ENCODE peak calls at places on chromosomes 5 and 9, in six cellular contexts. U, S, J, A, G and C are unnamed samples.

GRCh38 chr9:82987370-82987769 is 75.6 kb downstream of the RASEF start:
- DNase-seq in U (no peak), G (no peak), J (no peak), A (no peak), S (no peak), C (no peak)

GRCh38 chr5:115435776-115436712 is 108.5 kb downstream of the FEM1C start:
- DNase-seq in U (no peak), S (no peak), G (no peak), A (no peak), J (no peak), C (no peak)

GRCh38 chr5:97618721-97619120 is 435.7 kb upstream of the RIOK2 start:
- DNase-seq in U (no peak), G (no peak), A (no peak), J (no peak), S (no peak), C (peak)

GRCh38 chr9:88173378-88173999 is 35.2 kb upstream of the SPATA31C2 start:
- DNase-seq in U (peak), A (peak), S (peak), J (peak), G (no peak), C (peak)

GRCh38 chr5:56075361-56075760 is 80.6 kb upstream of the IL6ST start:
- DNase-seq in S (no peak), J (no peak), A (no peak), U (no peak), G (no peak), C (no peak)

GRCh38 chr5:15209053-15209762 is 290.8 kb upstream of the FBXL7 start:
- DNase-seq in A (no peak), U (no peak), G (no peak), S (no peak), J (no peak), C (no peak)

GRCh38 chr9:316382-316965 is 101.8 kb downstream of the DOCK8 start:
- DNase-seq in A (no peak), J (no peak), G (no peak), U (no peak), S (no peak), C (no peak)

GRCh38 chr5:113044776-113045175 is 68.2 kb downstream of the DCP2 start:
- DNase-seq in G (no peak), A (no peak), U (no peak), S (peak), J (no peak), C (no peak)

GRCh38 chr9:14189146-14189545 is 124.8 kb downstream of the NFIB start:
- DNase-seq in A (no peak), U (no peak), G (no peak), S (no peak), J (no peak), C (no peak)

GRCh38 chr5:124741711-124742496 is 4.5 kb downstream of the ZNF608 start:
- DNase-seq in S (no peak), U (no peak), A (no peak), J (no peak), G (no peak), C (peak)

GRCh38 chr5:68538886-68539420 is 323.4 kb downstream of the PIK3R1 start:
- DNase-seq in J (no peak), G (no peak), A (no peak), U (no peak), S (no peak), C (no peak)

GRCh38 chr5:101915559-101915958 is 380.5 kb downstream of the SLCO4C1 start:
- DNase-seq in G (no peak), A (no peak), J (no peak), S (peak), U (no peak), C (no peak)

GRCh38 chr9:5499889-5500398 is 10.4 kb upstream of the PDCD1LG2 start:
- DNase-seq in J (no peak), G (no peak), S (no peak), U (no peak), A (no peak), C (peak)

GRCh38 chr9:127549771-127550170 is 62.3 kb upstream of the STXBP1 start:
- DNase-seq in G (no peak), J (no peak), A (no peak), S (no peak), U (no peak), C (no peak)

GRCh38 chr9:127942152-127943010 is 4.7 kb upstream of the DPM2 start:
- DNase-seq in U (peak), J (peak), G (peak), S (peak), A (no peak), C (peak)

GRCh38 chr9:6552738-6553121 is 92.8 kb downstream of the GLDC start:
- DNase-seq in U (no peak), J (no peak), A (no peak), S (no peak), G (no peak), C (peak)

GRCh38 chr9:98484218-98484617 is 224.5 kb downstream of the GABBR2 start:
- DNase-seq in G (no peak), S (no peak), J (no peak), A (no peak), U (no peak), C (peak)

GRCh38 chr5:65742565-65743231 is 20.7 kb downstream of the NLN start:
- DNase-seq in S (no peak), U (no peak), A (no peak), G (no peak), J (no peak), C (peak)

GRCh38 chr5:127608077-127608660 is 40.7 kb upstream of the CTXN3 start:
- DNase-seq in A (no peak), J (no peak), U (no peak), S (no peak), G (no peak), C (no peak)

GRCh38 chr5:132385321-132386105 is 16.0 kb downstream of the SLC22A5 start:
- DNase-seq in U (no peak), A (peak), G (peak), J (no peak), S (peak), C (peak)
- TF ChIP-seq CTCF in U (peak), A (peak), G (peak), J (peak), S (peak), C (peak)

GRCh38 chr5:138575194-138576015 is at the start of gene HSPA9:
- DNase-seq in U (peak), G (peak), S (peak), A (peak), J (peak), C (peak)
- TF ChIP-seq CTCF in U (no peak), G (no peak), S (peak), A (no peak), J (no peak), C (no peak)

GRCh38 chr5:21685536-21685935 is 1167.6 kb downstream of the CDH12 start:
- DNase-seq in G (no peak), J (no peak), S (no peak), A (no peak), U (no peak), C (no peak)

GRCh38 chr5:21687621-21688020 is 1165.5 kb downstream of the CDH12 start:
- DNase-seq in G (no peak), A (no peak), U (no peak), J (no peak), S (no peak), C (no peak)

GRCh38 chr5:21685016-21685415 is 1168.1 kb downstream of the CDH12 start:
- DNase-seq in G (no peak), A (no peak), U (no peak), S (no peak), J (no peak), C (no peak)

GRCh38 chr5:21693591-21693990 is 1159.6 kb downstream of the CDH12 start:
- DNase-seq in J (no peak), G (no peak), S (no peak), U (no peak), A (no peak), C (no peak)

DNA sequence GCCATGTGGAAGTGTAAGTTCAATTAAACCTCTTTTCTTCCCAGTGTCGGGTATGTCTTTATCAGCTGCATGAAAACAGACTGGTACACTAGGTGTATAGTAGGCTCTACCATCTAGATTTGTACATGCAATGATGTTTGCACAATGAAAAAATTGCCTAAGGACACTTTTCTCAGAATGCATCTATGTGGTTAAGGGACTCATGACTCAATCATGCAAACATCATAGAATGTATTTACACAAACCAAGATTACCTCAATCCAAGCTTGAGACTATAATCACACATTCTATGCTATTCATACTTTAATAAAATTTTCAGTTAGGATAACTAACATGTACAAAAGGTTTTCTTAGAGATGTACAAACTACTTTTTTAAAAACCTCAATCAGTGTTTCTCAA is 1164.5 kb downstream of the CDH12 start:
- DNase-seq in U (no peak), J (no peak), A (no peak), S (no peak), G (no peak), C (no peak)
- TF ChIP-seq CTCF in U (no peak), J (no peak), A (no peak), S (no peak), G (no peak), C (no peak)

GRCh38 chr5:151106509-151106908 is 25.7 kb upstream of the TNIP1 start:
- DNase-seq in J (no peak), S (no peak), A (no peak), U (no peak), G (peak), C (no peak)

GRCh38 chr5:151108566-151108965 is 27.7 kb upstream of the TNIP1 start:
- DNase-seq in S (no peak), G (peak), U (no peak), A (no peak), J (no peak), C (no peak)

GRCh38 chr5:151107084-151107483 is 26.2 kb upstream of the TNIP1 start:
- DNase-seq in J (no peak), U (no peak), G (peak), A (no peak), S (no peak), C (no peak)

GRCh38 chr5:151106073-151106472 is 25.2 kb upstream of the TNIP1 start:
- DNase-seq in G (peak), A (no peak), U (no peak), S (no peak), J (no peak), C (no peak)

DNA sequence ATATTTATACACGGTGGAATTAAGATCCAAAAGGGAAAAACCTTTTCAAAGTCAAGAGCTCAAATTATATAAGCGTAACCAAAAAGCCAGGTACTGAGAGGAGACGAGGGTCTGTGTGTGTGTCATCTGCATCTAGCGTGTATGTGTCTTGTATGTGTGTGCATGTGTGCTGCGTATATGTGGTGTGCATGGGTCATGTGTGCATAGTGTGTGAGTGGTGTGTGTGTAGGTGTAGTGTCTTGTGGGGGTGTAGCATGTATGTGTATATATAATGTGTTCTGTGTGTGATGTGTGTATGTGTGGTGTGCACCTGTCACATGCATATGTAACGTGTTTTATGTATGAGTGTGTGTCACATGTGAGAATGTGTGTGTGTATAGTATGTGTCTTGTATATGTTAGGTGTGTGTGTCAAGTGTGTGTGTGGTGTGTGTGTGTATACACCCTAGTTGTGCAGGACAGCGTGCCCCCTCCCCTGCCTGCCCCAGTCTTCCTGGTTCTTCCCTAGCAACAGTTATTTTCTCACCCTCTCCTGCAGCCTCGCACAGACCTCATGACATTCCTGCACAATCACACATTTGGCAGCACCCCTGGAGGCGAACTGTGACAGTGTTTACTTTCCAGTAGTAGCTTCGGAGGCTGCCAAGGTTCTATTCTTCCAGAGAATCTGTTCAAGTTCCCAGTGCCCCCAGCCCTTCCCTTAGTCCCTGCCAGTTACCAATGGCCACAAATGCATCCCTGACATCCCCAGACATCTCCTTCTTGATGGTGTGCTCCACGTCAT is 27.1 kb upstream of the TNIP1 start:
- DNase-seq in A (no peak), J (no peak), S (peak), G (peak), U (no peak), C (no peak)
- TF ChIP-seq CTCF in A (no peak), J (no peak), S (peak), G (no peak), U (no peak), C (no peak)

GRCh38 chr5:57698785-57699184 is 216.2 kb upstream of the ACTBL2 start:
- DNase-seq in A (no peak), J (no peak), U (no peak), G (no peak), S (peak), C (no peak)

GRCh38 chr5:57695179-57695578 is 212.6 kb upstream of the ACTBL2 start:
- DNase-seq in A (no peak), S (no peak), J (no peak), U (no peak), G (no peak), C (no peak)

GRCh38 chr5:57696906-57697590 is 214.4 kb upstream of the ACTBL2 start:
- DNase-seq in G (no peak), U (no peak), J (no peak), A (no peak), S (no peak), C (no peak)

GRCh38 chr5:57693488-57694305 is 211.1 kb upstream of the ACTBL2 start:
- DNase-seq in U (no peak), J (no peak), A (no peak), S (no peak), G (no peak), C (no peak)

GRCh38 chr5:57696005-57696755 is 213.6 kb upstream of the ACTBL2 start:
- DNase-seq in G (no peak), J (no peak), U (no peak), A (no peak), S (no peak), C (no peak)
- TF ChIP-seq CTCF in G (no peak), J (no peak), U (no peak), A (no peak), S (peak), C (no peak)

GRCh38 chr5:87069311-87069710 is 198.4 kb upstream of the RASA1 start:
- DNase-seq in A (no peak), G (no peak), S (no peak), J (no peak), U (no peak), C (no peak)

GRCh38 chr5:87074072-87074471 is 193.6 kb upstream of the RASA1 start:
- DNase-seq in G (no peak), A (no peak), J (no peak), U (no peak), S (no peak), C (no peak)

GRCh38 chr5:87074934-87075541 is 192.6 kb upstream of the RASA1 start:
- DNase-seq in S (no peak), J (no peak), G (no peak), U (no peak), A (no peak), C (no peak)

DNA sequence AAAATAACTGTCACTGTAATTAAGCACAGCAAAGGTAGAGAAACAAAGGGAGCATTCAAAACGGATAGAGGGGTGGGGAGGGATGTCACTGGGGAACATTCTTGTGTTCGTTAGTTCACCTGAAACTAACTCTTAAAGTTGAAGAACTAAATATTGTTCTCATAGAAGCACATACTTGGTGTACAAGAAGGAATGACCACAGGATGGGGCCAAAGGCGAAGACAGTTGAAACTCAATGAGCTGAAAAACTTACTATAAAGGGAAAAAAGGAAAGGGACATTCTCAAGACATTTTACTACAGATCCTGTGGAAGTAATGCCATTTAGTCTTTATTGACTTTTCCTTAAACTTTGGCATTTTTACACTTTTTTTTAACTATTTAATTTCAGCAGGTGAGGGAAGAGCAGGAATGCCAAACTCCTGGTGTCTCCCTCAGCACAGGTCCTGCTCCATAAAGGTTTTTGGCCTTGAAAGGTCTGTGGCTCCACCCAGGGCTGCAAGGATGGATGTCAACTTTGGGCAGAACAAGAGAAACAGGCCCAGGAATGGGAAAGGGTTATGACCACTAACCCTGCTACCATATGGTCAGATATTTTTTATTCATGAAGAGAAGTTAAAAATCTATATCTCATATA is 197.6 kb upstream of the RASA1 start:
- DNase-seq in U (no peak), G (no peak), A (no peak), J (no peak), S (peak), C (peak)
- TF ChIP-seq CTCF in U (no peak), G (peak), A (no peak), J (no peak), S (peak), C (peak)

GRCh38 chr5:80186634-80187033 is 69.2 kb downstream of the SERINC5 start:
- DNase-seq in S (no peak), J (no peak), U (peak), A (no peak), G (no peak), C (no peak)
- TF ChIP-seq CTCF in S (no peak), J (no peak), U (no peak), A (no peak), G (no peak), C (no peak)

GRCh38 chr5:180201051-180201987 is 7.7 kb downstream of the RASGEF1C start:
- DNase-seq in J (peak), A (no peak), G (peak), S (peak), U (no peak), C (no peak)
- TF ChIP-seq CTCF in J (peak), A (no peak), G (peak), S (peak), U (no peak), C (peak)